ENCODE peak calls at places on chromosome 7, in four cellular contexts. K, Q, J and R are unnamed samples.

GRCh38 chr7:23490357-23491131 is 20.3 kb upstream of the IGF2BP3 start:
- ATAC-seq in K (peak), Q (peak), J (peak), R (peak)

GRCh38 chr7:157620616-157621015 is 283.8 kb downstream of the DNAJB6 start:
- ATAC-seq in K (no peak), Q (no peak), J (no peak), R (no peak)

GRCh38 chr7:25891591-25891990 is 260.4 kb upstream of the NFE2L3 start:
- ATAC-seq in K (no peak), Q (no peak), J (no peak), R (no peak)

GRCh38 chr7:8581842-8582241 is 148.4 kb downstream of the NXPH1 start:
- ATAC-seq in K (no peak), Q (no peak), J (no peak), R (peak)

GRCh38 chr7:90536449-90536848 is 59.7 kb upstream of the CDK14 start:
- ATAC-seq in K (no peak), Q (no peak), J (peak), R (peak)

GRCh38 chr7:39686261-39686924 is 63.0 kb downstream of the RALA start:
- ATAC-seq in K (no peak), Q (peak), J (peak), R (no peak)

GRCh38 chr7:97096037-97096436 is 21.5 kb upstream of the SDHAF3 start:
- ATAC-seq in K (no peak), Q (no peak), J (peak), R (no peak)

GRCh38 chr7:749121-749520 is 22.0 kb upstream of the PRKAR1B start:
- ATAC-seq in K (peak), Q (no peak), J (no peak), R (no peak)

GRCh38 chr7:74138945-74139843 is 35.0 kb upstream of the EIF4H start:
- ATAC-seq in K (peak), Q (no peak), J (no peak), R (no peak)

GRCh38 chr7:25564980-25565379 is 336.7 kb upstream of the NPVF start:
- ATAC-seq in K (no peak), Q (no peak), J (no peak), R (no peak)

GRCh38 chr7:37333075-37333474 is 115.6 kb downstream of the ELMO1 start:
- ATAC-seq in K (peak), Q (no peak), J (no peak), R (no peak)

GRCh38 chr7:70408477-70408876 is 723.5 kb upstream of the GALNT17 start:
- ATAC-seq in K (no peak), Q (no peak), J (peak), R (peak)

GRCh38 chr7:87506243-87507180 is 31.0 kb upstream of the ABCB4 start:
- ATAC-seq in K (peak), Q (no peak), J (peak), R (no peak)

GRCh38 chr7:68224041-68224534 is 1227.5 kb downstream of the TYW1 start:
- ATAC-seq in K (no peak), Q (no peak), J (no peak), R (no peak)

GRCh38 chr7:88789480-88790064 is 6.0 kb downstream of the TEX47 start:
- ATAC-seq in K (no peak), Q (no peak), J (no peak), R (no peak)

GRCh38 chr7:50653116-50653854 is 88.1 kb upstream of the DDC start:
- ATAC-seq in K (peak), Q (no peak), J (no peak), R (no peak)

GRCh38 chr7:96426685-96427084 is 104.8 kb upstream of the SLC25A13 start:
- ATAC-seq in K (no peak), Q (no peak), J (no peak), R (no peak)

GRCh38 chr7:134502463-134502862 is 24.9 kb upstream of the AKR1B10 start:
- ATAC-seq in K (peak), Q (no peak), J (no peak), R (no peak)

GRCh38 chr7:142412551-142413193 is 154.8 kb upstream of the PRSS58 start:
- ATAC-seq in K (no peak), Q (peak), J (peak), R (no peak)

GRCh38 chr7:78716876-78717275 is 736.6 kb downstream of the MAGI2 start:
- ATAC-seq in K (no peak), Q (no peak), J (no peak), R (no peak)

GRCh38 chr7:108246227-108246837 is 116.2 kb upstream of the LAMB4 start:
- ATAC-seq in K (peak), Q (no peak), J (peak), R (no peak)

GRCh38 chr7:138891446-138891810 is 89.8 kb downstream of the KIAA1549 start:
- ATAC-seq in K (no peak), Q (no peak), J (no peak), R (no peak)

GRCh38 chr7:108442039-108442568 is 14.1 kb downstream of the NRCAM start:
- ATAC-seq in K (no peak), Q (peak), J (peak), R (peak)

GRCh38 chr7:108030536-108030935 is 27.6 kb upstream of the LAMB1 start:
- ATAC-seq in K (no peak), Q (no peak), J (no peak), R (no peak)

GRCh38 chr7:156703209-156703608 is 62.6 kb downstream of the RNF32 start:
- ATAC-seq in K (peak), Q (no peak), J (no peak), R (no peak)

GRCh38 chr7:153190452-153190851 is 430.9 kb downstream of the ACTR3B start:
- ATAC-seq in K (no peak), Q (no peak), J (peak), R (no peak)

GRCh38 chr7:80136276-80137045 is 1.8 kb downstream of the GNAI1 start:
- ATAC-seq in K (no peak), Q (peak), J (peak), R (no peak)

GRCh38 chr7:110051386-110051785 is 1039.5 kb upstream of the LRRN3 start:
- ATAC-seq in K (no peak), Q (no peak), J (no peak), R (no peak)